ENCODE peak calls at places on chromosomes 4 and X, in five cellular contexts. F, B, Y, S and R are unnamed samples.

GRCh38 chr4:151922811-151923210 is 162.0 kb upstream of the GATB start:
- DNase-seq in F (no peak), B (no peak), Y (no peak), S (no peak), R (no peak)

GRCh38 chrX:47200385-47201150 is 6.9 kb downstream of the UBA1 start:
- DNase-seq in F (peak), B (peak), Y (no peak), S (no peak), R (no peak)

GRCh38 chrX:1451251-1451675 is 1.4 kb downstream of the ASMTL start:
- DNase-seq in F (no peak), B (no peak), Y (no peak), S (no peak), R (no peak)

GRCh38 chrX:40005290-40006011 is 92.3 kb downstream of the BCOR start:
- DNase-seq in F (no peak), B (no peak), Y (no peak), S (peak), R (no peak)

GRCh38 chrX:50157545-50158125 is 43.2 kb downstream of the AKAP4 start:
- DNase-seq in F (no peak), B (no peak), Y (no peak), S (no peak), R (no peak)

GRCh38 chrX:69151898-69152297 is 13.4 kb downstream of the PJA1 start:
- DNase-seq in F (no peak), B (no peak), Y (no peak), S (no peak), R (no peak)

GRCh38 chr4:55336138-55337034 is 9.7 kb upstream of the SRD5A3 start:
- DNase-seq in F (no peak), B (no peak), Y (no peak), S (no peak), R (no peak)

GRCh38 chr4:132334081-132334480 is 815.0 kb upstream of the PCDH10 start:
- DNase-seq in F (peak), B (no peak), Y (no peak), S (no peak), R (no peak)

GRCh38 chr4:8283631-8284121 is 14.1 kb downstream of the HTRA3 start:
- DNase-seq in F (no peak), B (peak), Y (no peak), S (no peak), R (peak)

GRCh38 chr4:101348367-101348827 is 1.1 kb upstream of the PPP3CA start:
- DNase-seq in F (peak), B (no peak), Y (no peak), S (peak), R (peak)

GRCh38 chr4:3108211-3108610 is 33.7 kb downstream of the HTT start:
- DNase-seq in F (peak), B (no peak), Y (no peak), S (no peak), R (no peak)

GRCh38 chr4:148270600-148270999 is 171.6 kb downstream of the NR3C2 start:
- DNase-seq in F (no peak), B (no peak), Y (no peak), S (no peak), R (peak)

GRCh38 chr4:138510053-138510452 is 267.9 kb upstream of the SLC7A11 start:
- DNase-seq in F (peak), B (no peak), Y (no peak), S (no peak), R (peak)

GRCh38 chr4:38004062-38004461 is 43.9 kb downstream of the PTTG2 start:
- DNase-seq in F (peak), B (peak), Y (no peak), S (no peak), R (no peak)

GRCh38 chrX:93538575-93538974 is 134.8 kb downstream of the NAP1L3 start:
- DNase-seq in F (no peak), B (peak), Y (no peak), S (no peak), R (peak)

GRCh38 chr4:153083447-153083921 is 120.8 kb upstream of the TRIM2 start:
- DNase-seq in F (peak), B (peak), Y (peak), S (peak), R (peak)

GRCh38 chr4:55903577-55903976 is 45.2 kb upstream of the CEP135 start:
- DNase-seq in F (no peak), B (no peak), Y (no peak), S (no peak), R (no peak)

GRCh38 chrX:57368158-57368557 is 81.7 kb downstream of the FAAH2 start:
- DNase-seq in F (no peak), B (no peak), Y (no peak), S (no peak), R (no peak)

GRCh38 chr4:8515316-8516060 is 64.7 kb upstream of the GPR78 start:
- DNase-seq in F (peak), B (no peak), Y (no peak), S (no peak), R (peak)

GRCh38 chrX:69138512-69138911 is 26.7 kb downstream of the PJA1 start:
- DNase-seq in F (no peak), B (no peak), Y (no peak), S (no peak), R (peak)

GRCh38 chrX:84469226-84469625 is 33.0 kb downstream of the HDX start:
- DNase-seq in F (peak), B (no peak), Y (no peak), S (no peak), R (no peak)

GRCh38 chr4:169152899-169153298 is 117.9 kb downstream of the SH3RF1 start:
- DNase-seq in F (no peak), B (peak), Y (no peak), S (no peak), R (peak)

GRCh38 chr4:98446499-98447375 is 185.6 kb downstream of the RAP1GDS1 start:
- DNase-seq in F (peak), B (no peak), Y (no peak), S (no peak), R (no peak)

GRCh38 chrX:20595928-20596550 is 329.3 kb upstream of the RPS6KA3 start:
- DNase-seq in F (no peak), B (peak), Y (no peak), S (no peak), R (peak)

GRCh38 chrX:129520151-129520550 is 3.1 kb downstream of the SMARCA1 start:
- DNase-seq in F (no peak), B (no peak), Y (no peak), S (no peak), R (no peak)

GRCh38 chrX:129525162-129525561 is 1.9 kb upstream of the SMARCA1 start:
- DNase-seq in F (no peak), B (no peak), Y (no peak), S (no peak), R (no peak)

GRCh38 chrX:129522184-129523059 is 868 bp downstream of the SMARCA1 start:
- DNase-seq in F (peak), B (peak), Y (peak), S (peak), R (peak)

GRCh38 chrX:129524250-129524850 is 1.1 kb upstream of the SMARCA1 start:
- DNase-seq in F (no peak), B (no peak), Y (no peak), S (no peak), R (no peak)

GRCh38 chrX:129523076-129524055 is at the start of gene SMARCA1:
- DNase-seq in F (peak), B (peak), Y (peak), S (peak), R (peak)
- H2BK5ac ChIP-seq in F (peak), B (no peak), Y (peak), S (peak), R (peak)

GRCh38 chr4:1289232-1290164 is at the start of gene MAEA:
- DNase-seq in F (peak), B (peak), Y (peak), S (peak), R (peak)
- H2BK5ac ChIP-seq in F (peak), B (no peak), Y (peak), S (peak), R (peak)

GRCh38 chr4:112860731-112861377 is 188.6 kb upstream of the ANK2 start:
- DNase-seq in F (no peak), B (peak), Y (peak), S (no peak), R (no peak)

GRCh38 chr4:112859456-112860184 is 189.8 kb upstream of the ANK2 start:
- DNase-seq in F (no peak), B (no peak), Y (no peak), S (no peak), R (no peak)

GRCh38 chr4:112857461-112857860 is 192.0 kb upstream of the ANK2 start:
- DNase-seq in F (peak), B (peak), Y (no peak), S (no peak), R (peak)

GRCh38 chr4:112861378-112862317 is 187.8 kb upstream of the ANK2 start:
- DNase-seq in F (no peak), B (no peak), Y (no peak), S (no peak), R (no peak)

DNA sequence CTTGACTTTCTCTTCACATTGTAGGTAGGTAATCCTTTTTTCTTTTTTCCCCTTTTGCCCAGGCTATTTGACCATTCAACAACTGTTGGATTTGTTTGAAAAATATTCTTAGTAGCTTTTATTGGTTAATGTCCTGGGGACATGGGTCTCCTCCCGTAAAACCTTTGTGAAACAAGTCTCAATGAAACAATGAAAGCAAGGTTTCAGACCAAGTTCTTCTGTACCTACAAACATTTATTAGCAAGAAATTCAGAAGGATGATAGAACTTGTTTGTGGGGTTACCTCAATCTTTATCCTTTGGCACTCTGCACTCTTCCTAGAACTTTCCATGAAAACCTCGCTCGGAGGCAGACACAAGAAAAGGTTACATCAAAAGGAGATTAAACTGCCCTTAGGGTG is 190.7 kb upstream of the ANK2 start:
- DNase-seq in F (no peak), B (no peak), Y (no peak), S (no peak), R (no peak)
- H2BK5ac ChIP-seq in F (no peak), B (peak), Y (no peak), S (no peak), R (no peak)

DNA sequence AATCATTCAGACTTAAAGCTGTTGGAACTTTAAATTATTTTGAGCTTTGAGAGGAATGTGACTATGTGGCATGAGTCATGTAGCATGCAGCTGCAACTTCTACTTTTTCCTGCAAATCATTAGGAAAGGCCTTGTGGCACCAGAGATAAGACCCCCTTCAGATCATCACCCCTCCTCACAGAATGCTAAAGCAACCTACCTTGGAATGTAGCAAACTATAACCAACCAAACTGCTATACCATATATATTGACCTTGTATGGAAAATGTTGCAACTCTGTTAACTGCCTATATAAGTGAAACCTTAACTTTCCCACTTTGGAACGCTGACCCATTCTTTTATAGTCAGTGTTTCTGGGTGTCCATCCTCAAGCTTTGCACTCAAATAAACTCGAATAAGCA is 32.0 kb downstream of the ATXN3L start:
- DNase-seq in F (peak), B (peak), Y (no peak), S (no peak), R (peak)
- H2BK5ac ChIP-seq in F (peak), B (no peak), Y (no peak), S (no peak), R (no peak)

DNA sequence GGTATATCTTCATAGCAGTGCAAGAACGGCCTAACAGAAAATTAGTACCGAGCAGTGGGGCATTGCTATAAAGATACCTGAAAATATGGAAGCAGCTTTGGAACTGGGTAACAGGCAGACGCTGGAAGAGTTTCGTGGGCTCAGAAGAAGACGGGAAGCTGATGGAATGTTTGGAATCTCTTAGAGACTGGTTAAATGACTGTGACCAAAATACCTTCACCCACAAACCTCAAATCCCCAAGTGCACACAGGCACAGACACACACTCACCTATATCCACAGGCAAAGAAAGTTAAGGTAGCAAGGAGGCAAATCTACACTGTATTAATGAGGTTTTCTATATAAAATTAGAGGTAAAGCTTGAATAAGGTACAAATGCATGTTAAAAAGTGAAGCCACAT is 14.6 kb upstream of the SPRY1 start:
- DNase-seq in F (no peak), B (peak), Y (no peak), S (no peak), R (no peak)
- H2BK5ac ChIP-seq in F (no peak), B (no peak), Y (peak), S (no peak), R (no peak)

GRCh38 chr4:48831532-48832015 is 686 bp downstream of the OCIAD1 start:
- DNase-seq in F (peak), B (no peak), Y (no peak), S (no peak), R (no peak)
- H2BK5ac ChIP-seq in F (peak), B (peak), Y (peak), S (peak), R (peak)

GRCh38 chrX:26411045-26411444 is 195.1 kb downstream of the MAGEB5 start:
- DNase-seq in F (no peak), B (peak), Y (no peak), S (no peak), R (no peak)
- H2BK5ac ChIP-seq in F (no peak), B (no peak), Y (no peak), S (no peak), R (no peak)